ENCODE peak calls at places on chromosomes 16 and 17, in nine cellular contexts. X is foreskin fibroblast, M is fibroblast of mammary gland, L is colonic mucosa, S is pancreas, W is cardiac muscle cell, Z is heart left ventricle, A is brain microvascular endothelial cell, V is neural progenitor cell. N is an unnamed sample.

GRCh38 chr17:77845541-77846225 is 112.8 kb upstream of the TNRC6C start:
- DNase-seq in X (no peak), M (no peak), L (no peak), S (no peak), W (no peak), Z (no peak), A (no peak), V (no peak), N (no peak)

GRCh38 chr16:65489531-65490023 is 367.7 kb upstream of the CDH11 start:
- DNase-seq in X (peak; percentile 8), M (peak; percentile 7), L (no peak), S (no peak), W (no peak), Z (no peak), A (peak; percentile 40), V (no peak), N (no peak)

GRCh38 chr17:3556239-3556904 is 1.2 kb downstream of the TRPV3 start:
- DNase-seq in X (no peak), M (no peak), L (no peak), S (no peak), W (no peak), Z (no peak), A (no peak), V (no peak), N (no peak)

GRCh38 chr17:15441315-15441714 is 26.1 kb downstream of the CDRT4 start:
- DNase-seq in X (no peak), M (no peak), L (no peak), S (no peak), W (no peak), Z (no peak), A (no peak), V (no peak), N (no peak)

GRCh38 chr16:66495440-66495839 is 54.5 kb downstream of the TK2 start:
- DNase-seq in X (no peak), M (no peak), L (no peak), S (no peak), W (no peak), Z (peak; percentile 1), A (no peak), V (no peak), N (no peak)

GRCh38 chr16:76035689-76036088 is 241.5 kb upstream of the CNTNAP4 start:
- DNase-seq in X (peak; percentile 0), M (peak; percentile 4), L (no peak), S (no peak), W (no peak), Z (no peak), A (no peak), V (peak; percentile 37), N (no peak)

GRCh38 chr17:50946223-50946890 is 80.2 kb upstream of the TOB1 start:
- DNase-seq in X (no peak), M (no peak), L (no peak), S (peak; percentile 56), W (no peak), Z (no peak), A (no peak), V (no peak), N (no peak)

GRCh38 chr17:55750750-55751641 is at the start of gene PCTP:
- DNase-seq in X (peak; percentile 98), M (peak; percentile 86), L (peak; percentile 97), S (peak; percentile 92), W (peak; percentile 94), Z (peak; percentile 94), A (peak; percentile 86), V (peak; percentile 96), N (peak; percentile 98)

GRCh38 chr17:70168044-70168978 is 1.0 kb upstream of the KCNJ2 start:
- DNase-seq in X (peak; percentile 86), M (peak; percentile 67), L (peak; percentile 86), S (peak; percentile 66), W (peak; percentile 66), Z (peak; percentile 78), A (peak; percentile 48), V (peak; percentile 79), N (peak; percentile 78)

GRCh38 chr17:59842901-59843652 is 49.7 kb downstream of the TUBD1 start:
- DNase-seq in X (peak; percentile 92), M (peak; percentile 94), L (peak; percentile 76), S (peak; percentile 86), W (no peak), Z (no peak), A (peak; percentile 95), V (no peak), N (peak; percentile 85)

GRCh38 chr17:80879723-80880649 is 111.7 kb upstream of the CHMP6 start:
- DNase-seq in X (no peak), M (no peak), L (no peak), S (peak; percentile 40), W (no peak), Z (no peak), A (no peak), V (no peak), N (no peak)

GRCh38 chr17:50977487-50978159 is 111.5 kb upstream of the TOB1 start:
- DNase-seq in X (no peak), M (no peak), L (no peak), S (no peak), W (no peak), Z (no peak), A (no peak), V (no peak), N (no peak)

GRCh38 chr17:45775576-45776011 is 8.5 kb upstream of the CRHR1 start:
- DNase-seq in X (no peak), M (no peak), L (no peak), S (peak; percentile 97), W (no peak), Z (peak; percentile 45), A (no peak), V (no peak), N (peak; percentile 70)

GRCh38 chr16:24035127-24035842 is 199.5 kb downstream of the PRKCB start:
- DNase-seq in X (no peak), M (no peak), L (no peak), S (no peak), W (no peak), Z (no peak), A (no peak), V (peak; percentile 14), N (no peak)

GRCh38 chr16:30746638-30747160 is 1.5 kb upstream of the PHKG2 start:
- DNase-seq in X (no peak), M (no peak), L (no peak), S (no peak), W (no peak), Z (no peak), A (no peak), V (no peak), N (no peak)

GRCh38 chr16:67000384-67001158 is 12.2 kb downstream of the CES4A start:
- DNase-seq in X (peak; percentile 66), M (no peak), L (peak; percentile 52), S (peak; percentile 79), W (peak; percentile 70), Z (peak; percentile 37), A (no peak), V (peak; percentile 80), N (no peak)

DNA sequence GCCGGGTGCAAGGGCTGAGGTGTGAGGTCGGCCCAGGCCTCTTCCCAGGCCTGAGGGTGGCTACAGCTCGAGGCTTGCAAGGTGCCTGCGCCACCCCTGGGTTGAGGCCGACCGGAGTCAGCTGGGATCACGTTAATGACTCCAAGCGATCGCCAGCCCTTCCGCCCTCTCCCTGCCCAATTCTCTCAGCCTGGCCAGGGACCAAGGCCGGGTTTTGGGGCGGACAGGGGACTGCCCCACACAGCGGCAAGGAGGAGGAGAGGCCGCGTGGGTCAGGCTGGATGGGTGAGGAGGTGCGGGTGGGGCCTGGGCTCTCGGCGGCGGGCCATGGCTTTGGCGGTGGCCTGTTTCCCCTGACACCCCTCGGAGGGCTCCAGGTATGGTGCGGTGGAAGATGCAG is 3.2 kb upstream of the WDR24 start:
- DNase-seq in X (no peak), M (no peak), L (no peak), S (no peak), W (no peak), Z (no peak), A (no peak), V (no peak), N (no peak)
- H3K4me3 ChIP-seq in X (no peak overlapping the region), M (no peak overlapping the region), L (no peak overlapping the region), S (no peak overlapping the region), W (no peak overlapping the region), Z (no peak overlapping the region), A (no peak overlapping the region), V (peak overlapping the region; percentile 44), N (no peak overlapping the region)

GRCh38 chr17:6297960-6298359 is 137.0 kb downstream of the AIPL1 start:
- DNase-seq in X (no peak), M (no peak), L (no peak), S (no peak), W (no peak), Z (no peak), A (no peak), V (no peak), N (no peak)

GRCh38 chr17:6299275-6299674 is 135.6 kb downstream of the AIPL1 start:
- DNase-seq in X (no peak), M (no peak), L (no peak), S (no peak), W (no peak), Z (no peak), A (no peak), V (no peak), N (no peak)

GRCh38 chr17:6297119-6297518 is 137.8 kb downstream of the AIPL1 start:
- DNase-seq in X (no peak), M (no peak), L (no peak), S (no peak), W (no peak), Z (no peak), A (no peak), V (no peak), N (no peak)
- H3K4me3 ChIP-seq in X (no peak overlapping the region), M (no peak overlapping the region), L (no peak overlapping the region), S (no peak overlapping the region), W (no peak overlapping the region), Z (no peak overlapping the region), A (no peak overlapping the region), V (no peak overlapping the region), N (no peak overlapping the region)

DNA sequence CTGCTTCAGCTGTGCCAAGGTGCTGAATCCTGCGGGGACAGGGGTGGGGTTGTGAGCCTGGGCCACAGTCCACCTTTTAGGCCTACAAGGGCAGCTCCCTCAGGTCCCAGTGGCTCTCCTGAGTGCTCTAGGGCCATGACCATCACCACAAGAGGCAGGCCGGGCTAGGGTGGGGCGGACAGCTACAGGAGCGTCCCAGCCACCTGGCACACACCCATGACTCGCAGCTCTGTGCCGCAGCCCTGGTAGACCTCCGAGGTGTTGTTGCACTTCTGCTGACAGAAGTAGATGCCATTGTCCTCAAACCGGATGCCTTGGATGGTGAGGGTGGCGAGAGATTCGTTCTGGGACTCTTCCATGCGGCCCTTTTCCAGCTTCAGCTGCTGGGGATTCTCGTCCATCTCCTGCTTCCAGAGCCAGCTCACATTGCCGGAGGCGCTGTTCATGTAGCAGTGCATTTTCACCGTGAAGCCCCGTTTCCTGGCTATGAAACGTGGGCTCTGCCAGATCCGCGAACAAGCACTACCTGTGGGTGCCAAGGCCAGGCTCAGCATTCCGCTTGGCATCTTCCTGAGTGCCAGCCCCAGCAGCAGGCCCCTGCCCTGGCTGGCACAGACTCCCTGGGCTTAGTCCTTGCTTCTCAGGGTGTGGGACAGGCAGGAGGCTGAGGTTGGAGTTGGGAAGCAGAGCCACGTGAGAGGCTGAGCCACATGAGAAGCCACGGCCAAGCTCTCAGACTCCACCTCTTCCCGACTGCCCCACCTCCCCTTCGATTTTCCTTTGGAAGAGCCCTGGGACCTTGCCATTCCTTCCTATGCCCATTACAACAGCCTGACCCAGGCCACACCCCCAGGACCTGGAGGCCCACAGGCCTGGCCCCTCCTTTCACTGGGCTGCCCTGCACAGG is 2.0 kb downstream of the CD79B start:
- DNase-seq in X (peak; percentile 67), M (no peak), L (no peak), S (no peak), W (no peak), Z (peak; percentile 39), A (no peak), V (no peak), N (no peak)
- H3K4me3 ChIP-seq in X (no peak overlapping the region), M (no peak overlapping the region), L (no peak overlapping the region), S (no peak overlapping the region), W (no peak overlapping the region), Z (no peak overlapping the region), A (no peak overlapping the region), V (no peak overlapping the region), N (no peak overlapping the region)

GRCh38 chr17:67636312-67636711 is 81.4 kb upstream of the NOL11 start:
- DNase-seq in X (no peak), M (no peak), L (no peak), S (no peak), W (no peak), Z (no peak), A (no peak), V (no peak), N (no peak)
- H3K4me3 ChIP-seq in X (no peak overlapping the region), M (no peak overlapping the region), L (no peak overlapping the region), S (no peak overlapping the region), W (no peak overlapping the region), Z (no peak overlapping the region), A (no peak overlapping the region), V (no peak overlapping the region), N (no peak overlapping the region)